ENCODE peak calls at places on chromosomes 2 and 18, in nine cellular contexts. D, N, W, I, K, U, G, L and H are unnamed samples.

GRCh38 chr2:20357588-20358394 is 7.1 kb upstream of the PUM2 start:
- DNase-seq in D (no peak), N (no peak), W (no peak), I (no peak), K (no peak), U (no peak), G (no peak), L (no peak), H (no peak)

GRCh38 chr2:35454966-35455638 is 900.5 kb upstream of the CRIM1 start:
- DNase-seq in D (peak; percentile 53), N (no peak), W (no peak), I (no peak), K (no peak), U (no peak), G (no peak), L (no peak), H (peak; percentile 14)

GRCh38 chr2:122063716-122064115 is 308.3 kb downstream of the TSN start:
- DNase-seq in D (no peak), N (no peak), W (no peak), I (no peak), K (no peak), U (no peak), G (no peak), L (no peak), H (no peak)

GRCh38 chr2:65299246-65299645 is 71.6 kb downstream of the ACTR2 start:
- DNase-seq in D (no peak), N (peak; percentile 43), W (no peak), I (no peak), K (no peak), U (no peak), G (no peak), L (no peak), H (peak; percentile 92)

GRCh38 chr2:8154936-8155335 is 526.9 kb upstream of the ID2 start:
- DNase-seq in D (no peak), N (no peak), W (no peak), I (no peak), K (no peak), U (no peak), G (no peak), L (no peak), H (peak; percentile 4)

GRCh38 chr2:154978710-154979109 is 280.2 kb downstream of the KCNJ3 start:
- DNase-seq in D (no peak), N (no peak), W (no peak), I (no peak), K (no peak), U (no peak), G (no peak), L (no peak), H (no peak)

GRCh38 chr2:207188601-207189000 is 22.9 kb upstream of the KLF7 start:
- DNase-seq in D (peak; percentile 40), N (peak; percentile 61), W (no peak), I (no peak), K (no peak), U (no peak), G (no peak), L (no peak), H (no peak)

GRCh38 chr2:67662222-67662621 is 265.1 kb downstream of the ETAA1 start:
- DNase-seq in D (no peak), N (no peak), W (no peak), I (no peak), K (no peak), U (no peak), G (no peak), L (no peak), H (no peak)

GRCh38 chr2:127226520-127227263 is 6.6 kb upstream of the CYP27C1 start:
- DNase-seq in D (peak; percentile 97), N (peak; percentile 92), W (peak; percentile 73), I (no peak), K (peak; percentile 33), U (no peak), G (no peak), L (no peak), H (peak; percentile 97)

GRCh38 chr2:222655406-222655747 is 515 bp downstream of the FARSB start:
- DNase-seq in D (peak; percentile 19), N (peak; percentile 19), W (no peak), I (no peak), K (no peak), U (peak; percentile 32), G (no peak), L (peak; percentile 83), H (no peak)

GRCh38 chr2:63056309-63057065 is 5.9 kb downstream of the OTX1 start:
- DNase-seq in D (no peak), N (no peak), W (no peak), I (no peak), K (no peak), U (peak; percentile 90), G (no peak), L (no peak), H (no peak)

GRCh38 chr2:197286805-197287595 is 23.6 kb downstream of the ANKRD44 start:
- DNase-seq in D (peak; percentile 90), N (peak; percentile 92), W (no peak), I (no peak), K (peak; percentile 30), U (no peak), G (peak; percentile 79), L (peak; percentile 55), H (peak; percentile 72)

GRCh38 chr18:63319383-63320040 is at the start of gene BCL2:
- DNase-seq in D (peak; percentile 18), N (peak; percentile 45), W (no peak), I (no peak), K (no peak), U (peak; percentile 73), G (peak; percentile 58), L (peak; percentile 93), H (peak; percentile 50)

GRCh38 chr2:237128845-237129592 is 43.3 kb downstream of the COPS8 start:
- DNase-seq in D (no peak), N (no peak), W (no peak), I (no peak), K (no peak), U (no peak), G (no peak), L (no peak), H (no peak)

GRCh38 chr2:204971219-204971907 is 426.1 kb downstream of the PARD3B start:
- DNase-seq in D (no peak), N (no peak), W (no peak), I (no peak), K (no peak), U (no peak), G (no peak), L (no peak), H (no peak)

GRCh38 chr2:103817746-103818145 is 1036.2 kb upstream of the POU3F3 start:
- DNase-seq in D (no peak), N (no peak), W (no peak), I (no peak), K (no peak), U (no peak), G (no peak), L (no peak), H (no peak)

GRCh38 chr2:134774074-134774742 is 55.4 kb upstream of the TMEM163 start:
- DNase-seq in D (no peak), N (no peak), W (no peak), I (no peak), K (no peak), U (no peak), G (no peak), L (no peak), H (no peak)

GRCh38 chr2:128446049-128446811 is 127.6 kb upstream of the HS6ST1 start:
- DNase-seq in D (no peak), N (no peak), W (no peak), I (no peak), K (no peak), U (no peak), G (peak; percentile 6), L (no peak), H (no peak)

GRCh38 chr18:36688020-36688965 is 140.5 kb downstream of the TPGS2 start:
- DNase-seq in D (peak; percentile 48), N (peak; percentile 71), W (peak; percentile 69), I (no peak), K (peak; percentile 52), U (peak; percentile 68), G (peak; percentile 66), L (peak; percentile 94), H (peak; percentile 61)

GRCh38 chr18:36692909-36693308 is 135.9 kb downstream of the TPGS2 start:
- DNase-seq in D (no peak), N (peak; percentile 3), W (no peak), I (no peak), K (no peak), U (no peak), G (no peak), L (peak; percentile 64), H (no peak)

GRCh38 chr18:36693931-36694661 is 134.7 kb downstream of the TPGS2 start:
- DNase-seq in D (peak; percentile 19), N (no peak), W (no peak), I (no peak), K (peak; percentile 38), U (no peak), G (no peak), L (peak; percentile 73), H (no peak)

GRCh38 chr18:36695806-36696205 is 133.0 kb downstream of the TPGS2 start:
- DNase-seq in D (no peak), N (no peak), W (no peak), I (no peak), K (no peak), U (no peak), G (no peak), L (no peak), H (no peak)

GRCh38 chr18:36692331-36692730 is 136.5 kb downstream of the TPGS2 start:
- DNase-seq in D (no peak), N (peak; percentile 44), W (no peak), I (no peak), K (no peak), U (no peak), G (no peak), L (peak; percentile 61), H (no peak)
- H3K27ac ChIP-seq in D (no peak overlapping the region), N (peak overlapping the region; percentile 85), W (no peak overlapping the region), I (no peak overlapping the region), K (no peak overlapping the region), U (no peak overlapping the region), G (no peak overlapping the region), L (peak overlapping the region; percentile 90), H (no peak overlapping the region)

DNA sequence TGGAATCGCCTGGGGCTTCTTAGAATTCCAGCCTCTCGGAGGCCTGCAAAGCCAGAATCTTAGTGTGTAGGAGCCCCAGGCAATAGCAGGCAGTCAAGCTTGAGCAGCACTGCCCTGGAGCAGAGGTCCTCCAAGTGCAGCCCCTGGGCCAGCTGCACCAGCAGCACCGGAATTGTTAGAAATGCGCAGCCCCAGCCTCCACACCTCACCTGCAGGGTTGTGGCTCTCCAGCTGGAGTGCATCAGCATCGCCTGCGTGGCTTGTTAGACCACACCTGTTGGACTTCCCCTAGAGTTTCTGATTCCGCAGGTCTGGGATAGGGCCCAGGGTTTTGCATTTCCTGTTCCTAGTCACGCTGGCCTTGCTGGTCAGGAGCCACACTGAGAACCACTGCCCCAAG is 100.3 kb downstream of the ASAP2 start:
- DNase-seq in D (no peak), N (no peak), W (no peak), I (no peak), K (no peak), U (no peak), G (no peak), L (no peak), H (no peak)
- H3K27ac ChIP-seq in D (peak overlapping the region; percentile 86), N (no peak overlapping the region), W (no peak overlapping the region), I (peak overlapping the region; percentile 37), K (no peak overlapping the region), U (no peak overlapping the region), G (no peak overlapping the region), L (no peak overlapping the region), H (no peak overlapping the region)

GRCh38 chr2:190810981-190811587 is 69.5 kb upstream of the GLS start:
- DNase-seq in D (no peak), N (no peak), W (no peak), I (no peak), K (peak; percentile 32), U (no peak), G (no peak), L (no peak), H (no peak)
- H3K27ac ChIP-seq in D (no peak overlapping the region), N (no peak overlapping the region), W (no peak overlapping the region), I (no peak overlapping the region), K (peak overlapping the region; percentile 90), U (no peak overlapping the region), G (no peak overlapping the region), L (no peak overlapping the region), H (no peak overlapping the region)

GRCh38 chr18:35029103-35029502 is 12.1 kb upstream of the MAPRE2 start:
- DNase-seq in D (no peak), N (peak; percentile 66), W (no peak), I (no peak), K (no peak), U (no peak), G (no peak), L (no peak), H (peak; percentile 49)
- H3K27ac ChIP-seq in D (no peak overlapping the region), N (peak overlapping the region; percentile 74), W (no peak overlapping the region), I (peak overlapping the region; percentile 29), K (no peak overlapping the region), U (no peak overlapping the region), G (no peak overlapping the region), L (peak overlapping the region; percentile 75), H (peak overlapping the region; percentile 30)